ENCODE peak calls at places on chromosomes 1 and 21, in five cellular contexts. Z, V, K, P and I are unnamed samples.

GRCh38 chr21:34311561-34312330 is 52.1 kb upstream of the KCNE2 start:
- DNase-seq in Z (no peak), V (no peak), K (no peak), P (no peak), I (no peak)

GRCh38 chr1:225603538-225604354 is 49.2 kb downstream of the ENAH start:
- DNase-seq in Z (no peak), V (no peak), K (no peak), P (no peak), I (no peak)

GRCh38 chr1:164141717-164142268 is 417.2 kb upstream of the PBX1 start:
- DNase-seq in Z (peak; percentile 27), V (no peak), K (no peak), P (no peak), I (no peak)

GRCh38 chr1:36856126-36856525 is 178.2 kb downstream of the GRIK3 start:
- DNase-seq in Z (no peak), V (no peak), K (no peak), P (no peak), I (no peak)

GRCh38 chr1:20281801-20282200 is 8.9 kb upstream of the VWA5B1 start:
- DNase-seq in Z (no peak), V (no peak), K (no peak), P (no peak), I (no peak)

GRCh38 chr1:7511381-7511780 is 259.7 kb upstream of the VAMP3 start:
- DNase-seq in Z (no peak), V (no peak), K (no peak), P (no peak), I (no peak)

GRCh38 chr1:59814180-59814900 is 409 bp upstream of the HOOK1 start:
- DNase-seq in Z (peak; percentile 95), V (peak; percentile 90), K (peak; percentile 88), P (peak; percentile 93), I (peak; percentile 93)

GRCh38 chr1:62356257-62356835 is 37.1 kb upstream of the KANK4 start:
- DNase-seq in Z (no peak), V (no peak), K (no peak), P (no peak), I (no peak)

GRCh38 chr1:155051777-155052398 is 772 bp downstream of the ADAM15 start:
- DNase-seq in Z (no peak), V (no peak), K (peak; percentile 15), P (no peak), I (peak; percentile 76)

GRCh38 chr1:205301842-205302588 is 19.5 kb downstream of the NUAK2 start:
- DNase-seq in Z (no peak), V (no peak), K (no peak), P (no peak), I (no peak)

GRCh38 chr1:42970143-42970542 is 11.5 kb upstream of the SLC2A1 start:
- DNase-seq in Z (no peak), V (no peak), K (no peak), P (no peak), I (no peak)

GRCh38 chr1:97693601-97694000 is 227.2 kb downstream of the DPYD start:
- DNase-seq in Z (no peak), V (no peak), K (no peak), P (no peak), I (no peak)

GRCh38 chr1:110165761-110166231 is 15.5 kb downstream of the SLC6A17 start:
- DNase-seq in Z (no peak), V (no peak), K (no peak), P (no peak), I (no peak)

GRCh38 chr1:162676087-162676486 is 43.8 kb downstream of the DDR2 start:
- DNase-seq in Z (no peak), V (no peak), K (no peak), P (no peak), I (no peak)

GRCh38 chr1:244599937-244600350 is 53.0 kb upstream of the DESI2 start:
- DNase-seq in Z (no peak), V (no peak), K (no peak), P (no peak), I (no peak)

GRCh38 chr21:23936224-23936623 is 1671.1 kb downstream of the MRPL39 start:
- DNase-seq in Z (peak; percentile 27), V (no peak), K (no peak), P (no peak), I (no peak)

GRCh38 chr1:113191579-113192076 is 118.6 kb downstream of the LRIG2 start:
- DNase-seq in Z (no peak), V (no peak), K (no peak), P (no peak), I (no peak)

GRCh38 chr1:189752461-189752860 is 725.2 kb downstream of the BRINP3 start:
- DNase-seq in Z (no peak), V (no peak), K (no peak), P (no peak), I (no peak)

GRCh38 chr1:179153217-179153616 is 71.3 kb downstream of the TOR3A start:
- DNase-seq in Z (no peak), V (no peak), K (no peak), P (no peak), I (no peak)

GRCh38 chr1:163258181-163258580 is 55.5 kb upstream of the RGS5 start:
- DNase-seq in Z (no peak), V (no peak), K (no peak), P (no peak), I (no peak)

GRCh38 chr1:76012341-76013208 is 62.0 kb upstream of the ST6GALNAC3 start:
- DNase-seq in Z (no peak), V (no peak), K (no peak), P (no peak), I (no peak)

GRCh38 chr1:214331180-214331579 is 50.2 kb downstream of the SMYD2 start:
- DNase-seq in Z (no peak), V (no peak), K (no peak), P (no peak), I (no peak)

GRCh38 chr1:12615166-12615915 is 2.7 kb downstream of the DHRS3 start:
- DNase-seq in Z (no peak), V (no peak), K (no peak), P (no peak), I (no peak)

GRCh38 chr1:199292873-199293272 is 654.0 kb downstream of the PTPRC start:
- DNase-seq in Z (no peak), V (no peak), K (no peak), P (no peak), I (no peak)

GRCh38 chr1:71157151-71157550 is 76.3 kb upstream of the ZRANB2 start:
- DNase-seq in Z (no peak), V (no peak), K (no peak), P (no peak), I (no peak)
- H3K9me3 ChIP-seq in Z (no peaks in the 10 kb centered on the region), V (no peaks in the 10 kb centered on the region), K (no peaks in the 10 kb centered on the region), P (peaks cover 7% of the 10 kb centered on the region), I (no peaks in the 10 kb centered on the region)

GRCh38 chr1:157551694-157552693 is at the start of gene FCRL5:
- DNase-seq in Z (no peak), V (no peak), K (no peak), P (no peak), I (no peak)
- H3K4me3 ChIP-seq in Z (no peak within 1 kb of the TSS), V (no peak within 1 kb of the TSS), K (no peak within 1 kb of the TSS), P (no peak within 1 kb of the TSS), I (no peak within 1 kb of the TSS)

DNA sequence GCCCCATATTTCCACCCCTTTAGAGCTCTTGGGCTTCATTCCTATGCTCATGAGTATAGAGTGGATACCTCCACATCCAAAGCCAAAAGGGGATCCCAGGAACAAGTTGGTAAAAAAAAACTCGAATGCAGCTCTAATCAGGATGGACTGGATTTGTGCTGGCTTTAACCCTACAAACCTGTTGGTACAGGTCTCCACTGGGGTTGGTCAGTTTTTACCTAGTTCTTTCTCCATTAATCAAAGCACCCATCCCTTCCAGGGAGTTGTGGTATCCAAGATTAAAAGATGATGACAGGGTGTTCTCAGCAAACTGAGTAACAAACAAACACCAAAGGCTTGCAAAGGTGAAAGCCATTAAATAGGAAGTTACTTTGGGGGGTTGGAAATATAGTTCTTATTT is 5.9 kb upstream of the CRNN start:
- DNase-seq in Z (no peak), V (no peak), K (no peak), P (no peak), I (no peak)
- H3K9me3 ChIP-seq in Z (peaks cover 4% of the 10 kb centered on the region), V (peaks cover 7% of the 10 kb centered on the region), K (no peaks in the 10 kb centered on the region), P (peaks cover 10% of the 10 kb centered on the region), I (no peaks in the 10 kb centered on the region)

DNA sequence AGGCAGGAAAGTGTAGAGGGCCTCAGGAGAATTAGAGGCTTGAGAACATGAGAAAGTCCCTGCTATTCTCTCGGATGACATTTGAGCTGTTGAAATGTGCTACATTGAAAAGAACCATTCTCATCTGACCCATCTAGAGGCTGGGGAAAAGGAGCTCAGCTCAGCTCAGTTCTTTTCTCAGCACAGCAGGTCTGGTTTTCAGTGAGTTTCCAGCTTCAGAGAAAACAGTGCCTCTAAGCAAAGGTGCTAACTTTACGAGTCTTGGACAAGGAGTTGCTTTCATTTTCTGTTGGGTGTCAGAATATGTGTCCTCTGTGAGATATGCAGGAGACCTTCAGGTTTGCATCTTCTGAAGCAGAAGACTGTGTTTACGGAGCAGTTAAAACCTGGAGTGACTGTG is 321.3 kb upstream of the USP24 start:
- DNase-seq in Z (no peak), V (no peak), K (no peak), P (no peak), I (no peak)
- H3K4me3 ChIP-seq in Z (no peak overlapping the region), V (no peak overlapping the region), K (no peak overlapping the region), P (no peak overlapping the region), I (no peak overlapping the region)

GRCh38 chr1:228241259-228241658 is 33.4 kb downstream of the OBSCN start:
- DNase-seq in Z (no peak), V (no peak), K (no peak), P (no peak), I (no peak)

GRCh38 chr1:228242313-228242864 is 34.5 kb downstream of the OBSCN start:
- DNase-seq in Z (no peak), V (no peak), K (no peak), P (no peak), I (no peak)

GRCh38 chr1:228240411-228241240 is 32.8 kb downstream of the OBSCN start:
- DNase-seq in Z (no peak), V (no peak), K (no peak), P (no peak), I (no peak)

GRCh38 chr1:228245111-228245510 is 37.3 kb downstream of the OBSCN start:
- DNase-seq in Z (no peak), V (no peak), K (no peak), P (no peak), I (no peak)

DNA sequence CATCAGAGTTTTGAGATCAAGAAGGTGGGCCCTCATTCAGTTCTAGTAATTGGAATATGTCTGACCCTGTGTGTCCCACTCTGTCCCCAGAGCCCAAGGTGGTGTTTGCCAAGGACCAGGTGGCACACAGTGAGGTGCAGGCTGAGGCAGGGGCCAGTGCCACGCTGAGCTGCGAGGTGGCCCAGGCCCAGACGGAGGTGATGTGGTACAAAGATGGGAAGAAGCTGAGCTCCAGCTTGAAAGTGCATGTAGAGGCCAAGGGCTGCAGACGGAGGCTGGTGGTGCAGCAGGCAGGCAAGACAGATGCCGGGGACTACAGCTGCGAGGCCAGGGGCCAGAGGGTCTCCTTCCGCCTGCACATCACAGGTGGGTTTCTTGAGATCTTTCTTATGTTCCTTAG is 35.2 kb downstream of the OBSCN start:
- DNase-seq in Z (no peak), V (no peak), K (no peak), P (no peak), I (no peak)
- H3K9me3 ChIP-seq in Z (no peaks in the 10 kb centered on the region), V (peaks cover 17% of the 10 kb centered on the region), K (peaks cover 32% of the 10 kb centered on the region), P (peaks cover 59% of the 10 kb centered on the region), I (no peaks in the 10 kb centered on the region)